ENCODE peak calls at places on chromosome 9, in ten cellular contexts. A is upper lobe of left lung, S is fibroblast of lung, F is stomach, R is PC-3, X is lower lobe of right lung, N is A549, O is cardiac muscle cell, V is lung, K is OCI-LY7. D is an unnamed sample.

GRCh38 chr9:132651259-132651658 is 18.5 kb downstream of the DDX31 start:
- DNase-seq in K (peak), F (no peak), V (no peak), S (peak), X (no peak), R (peak), O (no peak), N (no peak), A (no peak), D (no peak)

GRCh38 chr9:76161103-76161502 is 233.1 kb downstream of the RFK start:
- DNase-seq in X (no peak), A (no peak), N (no peak), F (no peak), K (no peak), O (no peak), R (no peak), S (no peak), V (no peak), D (no peak)

GRCh38 chr9:75803130-75803529 is 87.3 kb upstream of the PCSK5 start:
- DNase-seq in O (no peak), F (no peak), A (no peak), X (no peak), N (no peak), R (no peak), S (peak), V (no peak), K (no peak), D (peak)

GRCh38 chr9:124450241-124450924 is at the start of gene ADGRD2:
- DNase-seq in R (peak), F (no peak), O (peak), S (peak), V (no peak), A (no peak), K (no peak), N (no peak), X (no peak), D (no peak)

GRCh38 chr9:114696814-114697544 is 15.0 kb upstream of the TEX48 start:
- DNase-seq in S (peak), N (no peak), F (no peak), R (peak), X (no peak), V (no peak), O (no peak), A (no peak), K (no peak), D (no peak)

GRCh38 chr9:107539427-107540154 is 50.0 kb upstream of the KLF4 start:
- DNase-seq in V (no peak), O (peak), F (no peak), A (peak), X (no peak), K (no peak), N (no peak), R (peak), S (no peak), D (no peak)

GRCh38 chr9:75997196-75997595 is 106.7 kb downstream of the PCSK5 start:
- DNase-seq in O (no peak), N (no peak), K (no peak), S (no peak), X (no peak), F (no peak), V (no peak), R (no peak), A (no peak), D (no peak)

GRCh38 chr9:82184524-82184923 is 196.0 kb downstream of the SPATA31D1 start:
- DNase-seq in A (no peak), R (no peak), S (no peak), X (no peak), F (no peak), N (no peak), V (no peak), O (no peak), K (peak), D (no peak)

GRCh38 chr9:8349369-8349768 is 549.8 kb upstream of the DMAC1 start:
- DNase-seq in F (no peak), N (no peak), S (no peak), R (no peak), A (no peak), V (no peak), X (no peak), O (peak), K (no peak), D (no peak)

GRCh38 chr9:35736201-35736633 is 3.8 kb downstream of the CREB3 start:
- DNase-seq in F (peak), K (peak), R (peak), V (peak), A (peak), X (peak), S (peak), O (peak), N (peak), D (no peak)

GRCh38 chr9:133237271-133237731 is 28.3 kb upstream of the OBP2B start:
- DNase-seq in X (peak), V (no peak), R (no peak), N (no peak), S (no peak), K (no peak), A (no peak), O (no peak), F (peak), D (no peak)

GRCh38 chr9:89806371-89807100 is 201.7 kb downstream of the GADD45G start:
- DNase-seq in X (no peak), R (no peak), F (no peak), O (no peak), A (no peak), V (no peak), N (no peak), S (no peak), K (no peak), D (no peak)

GRCh38 chr9:7135735-7136134 is 378.0 kb downstream of the KDM4C start:
- DNase-seq in S (no peak), R (no peak), X (no peak), V (no peak), K (no peak), F (no peak), N (no peak), A (no peak), O (no peak), D (no peak)

GRCh38 chr9:84839538-84839937 is 170.0 kb downstream of the NTRK2 start:
- DNase-seq in X (no peak), V (no peak), O (peak), N (no peak), K (no peak), S (no peak), F (no peak), R (no peak), A (no peak), D (peak)

GRCh38 chr9:105142406-105143092 is 101.9 kb upstream of the SLC44A1 start:
- DNase-seq in K (no peak), A (no peak), N (no peak), X (no peak), S (no peak), V (no peak), F (no peak), O (no peak), R (no peak), D (no peak)

GRCh38 chr9:101468116-101468515 is 32.5 kb upstream of the ALDOB start:
- DNase-seq in F (no peak), K (no peak), O (no peak), V (no peak), X (no peak), N (no peak), A (no peak), S (no peak), R (no peak), D (no peak)

GRCh38 chr9:91530829-91531228 is 107.2 kb upstream of the NFIL3 start:
- DNase-seq in R (no peak), V (no peak), S (peak), O (no peak), N (no peak), A (no peak), K (no peak), X (no peak), F (no peak), D (no peak)

GRCh38 chr9:104388071-104388470 is 116.0 kb upstream of the OR13F1 start:
- DNase-seq in N (no peak), O (no peak), F (no peak), A (no peak), S (no peak), K (no peak), X (no peak), R (no peak), V (no peak), D (no peak)

GRCh38 chr9:85248514-85249312 is 493.0 kb downstream of the AGTPBP1 start:
- DNase-seq in O (peak), X (no peak), S (no peak), R (peak), N (no peak), F (no peak), A (no peak), K (no peak), V (no peak), D (no peak)

GRCh38 chr9:34568783-34569182 is 20.7 kb downstream of the CNTFR start:
- DNase-seq in A (no peak), X (no peak), O (no peak), S (no peak), K (no peak), N (no peak), V (no peak), R (no peak), F (no peak), D (no peak)

GRCh38 chr9:35488019-35488418 is 1.9 kb upstream of the RUSC2 start:
- DNase-seq in V (no peak), F (no peak), N (no peak), O (no peak), A (no peak), R (no peak), X (no peak), K (no peak), S (no peak), D (no peak)

GRCh38 chr9:134633362-134634142 is 8.1 kb upstream of the COL5A1 start:
- DNase-seq in O (no peak), A (peak), K (no peak), S (no peak), V (no peak), N (no peak), F (no peak), X (peak), R (no peak), D (no peak)

GRCh38 chr9:14535161-14535930 is 157.9 kb downstream of the ZDHHC21 start:
- DNase-seq in V (no peak), A (no peak), X (no peak), K (no peak), F (no peak), R (no peak), S (no peak), N (no peak), O (no peak), D (no peak)

GRCh38 chr9:113953541-113953940 is 77.4 kb downstream of the ZNF618 start:
- DNase-seq in V (no peak), O (no peak), A (no peak), F (no peak), S (no peak), K (no peak), R (no peak), N (no peak), X (no peak), D (no peak)

GRCh38 chr9:14690986-14691730 is 2.1 kb downstream of the ZDHHC21 start:
- DNase-seq in N (no peak), X (no peak), R (peak), V (no peak), S (no peak), F (no peak), A (no peak), O (no peak), K (peak), D (no peak)

GRCh38 chr9:93620881-93621820 is 44.8 kb downstream of the PHF2 start:
- DNase-seq in X (no peak), N (no peak), F (peak), K (no peak), S (no peak), V (peak), R (no peak), O (no peak), A (peak), D (no peak)

GRCh38 chr9:112078432-112078831 is 96.7 kb downstream of the SUSD1 start:
- DNase-seq in A (no peak), K (peak), S (no peak), R (peak), O (no peak), F (no peak), V (no peak), N (no peak), X (no peak), D (no peak)

GRCh38 chr9:112076814-112077213 is 98.3 kb downstream of the SUSD1 start:
- DNase-seq in S (no peak), A (no peak), V (no peak), F (no peak), R (no peak), X (no peak), K (no peak), N (no peak), O (no peak), D (no peak)

GRCh38 chr9:112074250-112075008 is 100.7 kb downstream of the SUSD1 start:
- DNase-seq in F (peak), R (peak), N (no peak), V (peak), A (peak), K (peak), O (peak), X (peak), S (peak), D (no peak)

GRCh38 chr9:112072721-112073553 is 102.2 kb downstream of the SUSD1 start:
- DNase-seq in S (peak), N (no peak), A (no peak), F (no peak), X (no peak), O (no peak), K (no peak), R (peak), V (no peak), D (no peak)

GRCh38 chr9:112075009-112075378 is 100.1 kb downstream of the SUSD1 start:
- DNase-seq in N (no peak), X (no peak), O (no peak), A (no peak), R (no peak), V (no peak), S (no peak), F (no peak), K (no peak), D (no peak)
- TF ChIP-seq CTCF in N (no peak), X (no peak), O (no peak), A (no peak), R (no peak), V (no peak), S (no peak), F (no peak), K (peak), D (no peak)

GRCh38 chr9:5326187-5326586 is 13.5 kb downstream of the RLN1 start:
- DNase-seq in K (no peak), V (no peak), F (no peak), X (no peak), S (no peak), A (no peak), N (no peak), R (no peak), O (no peak), D (no peak)

GRCh38 chr9:5321058-5321457 is 16.5 kb upstream of the RLN2 start:
- DNase-seq in A (no peak), V (no peak), R (peak), K (peak), X (no peak), S (no peak), N (no peak), O (no peak), F (no peak), D (no peak)

DNA sequence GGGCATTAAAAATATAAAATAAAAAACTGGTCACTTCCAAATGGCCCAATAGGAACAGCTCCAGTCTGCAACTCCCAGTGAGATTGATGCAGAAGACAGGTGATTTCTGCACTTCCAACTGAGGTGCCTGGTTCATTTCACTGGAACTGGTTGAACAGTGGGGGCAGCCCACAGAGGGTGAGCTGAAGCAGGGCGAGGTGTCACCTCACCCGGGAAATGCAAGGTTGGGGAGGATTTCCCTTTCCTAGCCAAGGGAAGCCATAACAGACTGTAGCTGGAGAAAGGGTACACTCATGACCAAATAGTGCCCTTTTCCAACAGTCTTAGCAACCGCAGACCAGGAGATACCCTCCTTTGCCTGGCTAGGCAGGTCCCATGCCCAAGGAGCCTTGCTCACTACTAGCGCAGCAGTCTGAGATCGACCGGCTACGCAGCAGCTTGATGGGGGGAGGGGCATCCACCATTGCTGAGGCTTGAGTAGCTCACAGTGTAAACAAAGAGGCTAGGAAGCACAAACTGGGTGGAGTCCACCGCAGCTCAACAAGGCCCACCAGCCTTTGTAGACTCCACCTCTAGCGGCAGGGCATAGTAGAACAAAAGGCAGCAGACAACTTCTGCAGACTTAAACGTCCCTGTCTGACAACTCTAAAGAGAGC is 12.7 kb downstream of the RLN1 start:
- DNase-seq in V (peak), N (no peak), F (peak), R (no peak), X (peak), A (peak), O (peak), K (no peak), S (peak), D (no peak)
- H3K4me3 ChIP-seq in V (no peak), N (no peak), F (no peak), R (no peak), X (peak), A (no peak), O (no peak), K (no peak), S (no peak), D (no peak)

GRCh38 chr9:33081128-33081851 is 4.8 kb upstream of the SMU1 start:
- DNase-seq in A (peak), S (peak), F (peak), K (peak), X (no peak), R (peak), O (peak), N (peak), V (peak), D (peak)
- TF ChIP-seq CTCF in A (peak), S (peak), F (peak), K (peak), X (peak), R (peak), O (peak), N (peak), V (peak), D (peak)

DNA sequence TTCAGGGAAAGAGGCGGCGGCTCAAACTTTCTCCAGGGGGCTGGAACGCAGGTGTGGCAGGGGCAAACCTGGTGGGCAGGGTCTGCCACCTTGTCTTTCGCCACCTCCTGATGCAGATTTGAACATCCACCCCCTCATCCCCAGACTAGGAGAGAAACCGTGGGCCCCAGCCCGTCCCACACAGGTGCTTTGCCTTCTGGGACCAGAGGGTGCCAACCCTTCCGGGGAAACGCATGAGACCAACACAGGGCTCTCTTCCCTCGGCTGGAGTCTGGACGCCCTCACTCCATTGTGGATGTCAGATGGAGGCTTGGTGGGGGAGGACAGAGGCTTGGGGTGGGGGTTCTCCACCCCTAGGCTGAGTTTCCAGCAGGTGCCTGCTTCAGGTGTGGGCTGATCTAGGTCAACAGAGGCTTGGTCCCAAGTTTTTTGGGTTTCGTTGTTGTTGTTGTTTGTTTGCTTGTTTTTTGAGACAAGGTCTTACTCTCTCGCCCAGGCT is 9.6 kb downstream of the C9orf50 start:
- DNase-seq in O (no peak), A (no peak), X (no peak), N (no peak), K (peak), V (no peak), S (no peak), R (no peak), F (no peak), D (no peak)
- H3K4me3 ChIP-seq in O (no peak), A (no peak), X (peak), N (no peak), K (peak), V (no peak), S (no peak), R (peak), F (peak), D (no peak)

GRCh38 chr9:116576386-116576785 is 110.7 kb upstream of the TRIM32 start:
- DNase-seq in F (no peak), N (no peak), O (no peak), X (no peak), S (no peak), V (no peak), K (no peak), R (no peak), A (peak), D (no peak)

GRCh38 chr9:116569111-116569510 is 118.0 kb upstream of the TRIM32 start:
- DNase-seq in F (no peak), R (no peak), N (no peak), V (no peak), O (no peak), S (peak), K (no peak), A (no peak), X (no peak), D (no peak)

GRCh38 chr9:116566677-116567488 is 120.2 kb upstream of the TRIM32 start:
- DNase-seq in X (no peak), R (peak), V (no peak), F (peak), N (peak), S (peak), A (peak), K (no peak), O (peak), D (no peak)

GRCh38 chr9:116574027-116574679 is 113.0 kb upstream of the TRIM32 start:
- DNase-seq in V (peak), N (no peak), O (peak), A (peak), R (no peak), F (peak), S (no peak), K (no peak), X (no peak), D (no peak)

GRCh38 chr9:116572095-116572748 is 114.9 kb upstream of the TRIM32 start:
- DNase-seq in V (peak), O (peak), A (peak), R (peak), X (peak), S (peak), F (peak), N (peak), K (peak), D (no peak)
- TF ChIP-seq CTCF in V (peak), O (peak), A (peak), R (peak), X (peak), S (peak), F (peak), N (peak), K (peak), D (peak)

DNA sequence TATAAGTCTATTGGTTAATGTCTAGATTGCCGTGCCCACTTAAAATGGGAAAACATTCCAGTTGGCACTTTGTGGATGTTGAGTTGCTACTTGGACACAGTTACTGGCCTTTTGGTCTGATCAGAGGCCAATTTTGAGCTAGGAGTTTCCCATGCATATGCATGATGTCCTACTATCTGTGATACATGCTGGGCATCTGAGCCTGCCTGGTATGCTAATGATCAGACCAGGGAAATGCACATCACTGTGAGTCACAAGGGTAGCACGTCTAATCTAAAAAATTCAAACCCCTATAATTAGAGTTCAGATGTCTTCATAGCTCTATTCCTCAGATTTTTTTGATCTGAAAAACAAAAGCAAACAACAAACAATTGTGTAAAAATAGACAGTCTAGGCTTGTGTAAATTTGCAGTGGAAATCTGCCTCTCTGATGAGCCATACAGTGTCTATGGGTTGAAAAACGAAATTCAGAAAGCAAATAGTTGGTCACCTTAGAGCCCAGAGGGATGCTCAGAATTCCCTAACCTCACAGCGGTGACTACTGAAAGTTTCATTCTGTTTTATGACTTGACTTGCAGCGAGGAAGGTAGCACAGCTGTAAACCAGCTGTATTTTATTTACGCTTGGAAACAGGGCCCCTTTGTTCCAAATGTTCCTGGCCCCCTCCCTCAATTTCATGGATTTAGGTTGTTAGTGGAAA is 37.3 kb downstream of the PALM2AKAP2 start:
- DNase-seq in X (no peak), A (no peak), N (no peak), S (no peak), F (no peak), R (peak), K (no peak), V (no peak), O (no peak), D (no peak)
- H3K4me3 ChIP-seq in X (no peak), A (no peak), N (no peak), S (no peak), F (no peak), R (no peak), K (no peak), V (no peak), O (no peak), D (no peak)